ENCODE peak calls at places on chromosomes 7 and 10, in ten cellular contexts. X, F, G, Z, P, V, Y, S, W and J are unnamed samples.

GRCh38 chr10:126242352-126243260 is 145.7 kb downstream of the ADAM12 start:
- DNase-seq in X (no peak), F (peak), G (no peak), Z (peak), P (peak), V (no peak), Y (peak), S (no peak), W (no peak), J (no peak)

GRCh38 chr7:105178928-105179541 is 165.0 kb downstream of the KMT2E start:
- DNase-seq in X (no peak), F (peak), G (no peak), Z (no peak), P (no peak), V (no peak), Y (no peak), S (no peak), W (no peak), J (no peak)

GRCh38 chr7:149720372-149721083 is 52.9 kb downstream of the ZNF467 start:
- DNase-seq in X (no peak), F (no peak), G (peak), Z (peak), P (peak), V (peak), Y (no peak), S (peak), W (no peak), J (no peak)

GRCh38 chr7:90661290-90662151 is 65.4 kb downstream of the CDK14 start:
- DNase-seq in X (peak), F (peak), G (no peak), Z (no peak), P (peak), V (no peak), Y (peak), S (no peak), W (no peak), J (no peak)

GRCh38 chr7:130909161-130909836 is 175.3 kb upstream of the KLF14 start:
- DNase-seq in X (no peak), F (no peak), G (no peak), Z (peak), P (no peak), V (no peak), Y (no peak), S (no peak), W (no peak), J (no peak)

GRCh38 chr7:108452707-108453106 is 3.5 kb downstream of the NRCAM start:
- DNase-seq in X (peak), F (peak), G (no peak), Z (peak), P (peak), V (no peak), Y (peak), S (no peak), W (no peak), J (no peak)

GRCh38 chr7:18508441-18509427 is 13.2 kb downstream of the HDAC9 start:
- DNase-seq in X (peak), F (peak), G (no peak), Z (peak), P (peak), V (no peak), Y (peak), S (no peak), W (peak), J (peak)

GRCh38 chr10:131859341-131860020 is 41.3 kb upstream of the PPP2R2D start:
- DNase-seq in X (no peak), F (no peak), G (peak), Z (no peak), P (no peak), V (no peak), Y (no peak), S (no peak), W (no peak), J (no peak)

GRCh38 chr7:147276783-147277370 is 1160.3 kb downstream of the CNTNAP2 start:
- DNase-seq in X (no peak), F (no peak), G (no peak), Z (no peak), P (no peak), V (no peak), Y (no peak), S (no peak), W (no peak), J (no peak)

GRCh38 chr10:107492389-107492788 is 327.9 kb upstream of the SORCS1 start:
- DNase-seq in X (no peak), F (no peak), G (no peak), Z (no peak), P (no peak), V (no peak), Y (no peak), S (no peak), W (no peak), J (no peak)

GRCh38 chr7:30805931-30806330 is 34.7 kb downstream of the MINDY4 start:
- DNase-seq in X (no peak), F (no peak), G (no peak), Z (no peak), P (no peak), V (no peak), Y (no peak), S (no peak), W (no peak), J (no peak)

GRCh38 chr7:140317597-140317996 is 80.7 kb downstream of the SLC37A3 start:
- DNase-seq in X (no peak), F (no peak), G (no peak), Z (no peak), P (no peak), V (no peak), Y (no peak), S (no peak), W (no peak), J (no peak)

GRCh38 chr7:101857358-101857794 is 40.0 kb downstream of the CUX1 start:
- DNase-seq in X (no peak), F (no peak), G (no peak), Z (no peak), P (no peak), V (no peak), Y (no peak), S (no peak), W (no peak), J (no peak)

GRCh38 chr7:80843018-80843671 is 75.7 kb downstream of the SEMA3C start:
- DNase-seq in X (no peak), F (no peak), G (no peak), Z (no peak), P (no peak), V (no peak), Y (no peak), S (no peak), W (no peak), J (no peak)

GRCh38 chr7:51101111-51101757 is 215.4 kb downstream of the COBL start:
- DNase-seq in X (no peak), F (no peak), G (no peak), Z (no peak), P (no peak), V (no peak), Y (no peak), S (no peak), W (no peak), J (no peak)

GRCh38 chr10:27646194-27646593 is 99.4 kb downstream of the MKX start:
- DNase-seq in X (no peak), F (peak), G (no peak), Z (peak), P (no peak), V (no peak), Y (no peak), S (no peak), W (no peak), J (no peak)

GRCh38 chr10:78505657-78506056 is 472.0 kb downstream of the RPS24 start:
- DNase-seq in X (no peak), F (no peak), G (no peak), Z (peak), P (no peak), V (no peak), Y (peak), S (no peak), W (no peak), J (no peak)

GRCh38 chr10:124217906-124218769 is 124.7 kb upstream of the CHST15 start:
- DNase-seq in X (peak), F (no peak), G (no peak), Z (no peak), P (no peak), V (no peak), Y (peak), S (no peak), W (no peak), J (no peak)

GRCh38 chr7:1758417-1758858 is 88.4 kb downstream of the ELFN1 start:
- DNase-seq in X (peak), F (peak), G (peak), Z (peak), P (peak), V (no peak), Y (peak), S (no peak), W (no peak), J (no peak)

GRCh38 chr10:74437822-74438221 is 286.8 kb downstream of the ADK start:
- DNase-seq in X (no peak), F (peak), G (no peak), Z (peak), P (peak), V (no peak), Y (peak), S (no peak), W (peak), J (peak)

GRCh38 chr10:75530337-75530736 is 98.9 kb downstream of the LRMDA start:
- DNase-seq in X (no peak), F (no peak), G (no peak), Z (no peak), P (peak), V (no peak), Y (peak), S (peak), W (peak), J (peak)

GRCh38 chr7:34657632-34658268 is at the start of gene NPSR1:
- DNase-seq in X (no peak), F (no peak), G (no peak), Z (no peak), P (no peak), V (no peak), Y (no peak), S (no peak), W (no peak), J (no peak)

GRCh38 chr10:123427386-123427785 is 238.8 kb upstream of the GPR26 start:
- DNase-seq in X (peak), F (no peak), G (no peak), Z (peak), P (no peak), V (no peak), Y (peak), S (no peak), W (no peak), J (peak)

GRCh38 chr10:73839276-73839966 is 28.0 kb upstream of the NDST2 start:
- DNase-seq in X (no peak), F (no peak), G (no peak), Z (no peak), P (no peak), V (no peak), Y (no peak), S (no peak), W (no peak), J (no peak)

GRCh38 chr7:150973571-150974451 is 4.3 kb downstream of the KCNH2 start:
- DNase-seq in X (peak), F (no peak), G (peak), Z (no peak), P (no peak), V (no peak), Y (no peak), S (no peak), W (no peak), J (no peak)

GRCh38 chr10:16652154-16652553 is 130.5 kb upstream of the C1QL3 start:
- DNase-seq in X (no peak), F (peak), G (no peak), Z (no peak), P (peak), V (no peak), Y (peak), S (no peak), W (no peak), J (no peak)

GRCh38 chr7:120829487-120829886 is 28.5 kb downstream of the TSPAN12 start:
- DNase-seq in X (no peak), F (no peak), G (no peak), Z (no peak), P (no peak), V (no peak), Y (no peak), S (no peak), W (no peak), J (no peak)

GRCh38 chr10:12062754-12063482 is 5.8 kb upstream of the DHTKD1 start:
- DNase-seq in X (no peak), F (no peak), G (peak), Z (no peak), P (no peak), V (no peak), Y (no peak), S (no peak), W (no peak), J (no peak)
- H3K4me3 ChIP-seq in X (no peak), F (no peak), G (no peak), Z (no peak), P (no peak), V (no peak), Y (no peak), S (no peak), W (no peak), J (no peak)

GRCh38 chr7:144786522-144786921 is 49.3 kb downstream of the TPK1 start:
- DNase-seq in X (peak), F (peak), G (no peak), Z (no peak), P (no peak), V (no peak), Y (no peak), S (no peak), W (no peak), J (no peak)
- TF ChIP-seq CTCF in X (peak), F (no peak), G (no peak), Z (no peak), P (no peak), V (no peak), Y (no peak), S (no peak), W (peak), J (peak)

GRCh38 chr7:136086712-136087111 is 109.6 kb upstream of the MTPN start:
- DNase-seq in X (peak), F (peak), G (no peak), Z (peak), P (peak), V (peak), Y (peak), S (peak), W (peak), J (peak)

DNA sequence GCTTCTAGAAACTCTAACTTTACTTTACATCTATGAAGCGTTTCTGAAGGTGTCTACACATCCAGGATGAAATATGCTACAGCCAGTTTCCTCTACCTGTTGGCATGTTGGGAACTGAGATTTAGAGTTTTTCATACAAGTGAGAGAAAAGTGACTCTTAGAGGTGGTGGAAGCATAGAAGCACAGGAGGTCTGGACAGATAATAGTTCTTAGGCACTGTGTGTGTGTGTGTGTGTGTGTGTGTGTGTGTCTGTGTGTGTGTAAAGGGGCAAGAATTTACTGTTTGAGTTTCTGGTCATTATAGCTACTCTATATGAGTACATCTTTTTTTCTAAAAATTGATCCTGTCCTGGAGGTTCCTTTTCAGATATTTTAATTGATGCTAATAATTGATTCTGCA is 110.7 kb upstream of the MTPN start:
- DNase-seq in X (no peak), F (no peak), G (no peak), Z (no peak), P (no peak), V (no peak), Y (no peak), S (no peak), W (no peak), J (no peak)
- H3K4me3 ChIP-seq in X (no peak), F (no peak), G (no peak), Z (no peak), P (no peak), V (no peak), Y (no peak), S (no peak), W (no peak), J (no peak)

DNA sequence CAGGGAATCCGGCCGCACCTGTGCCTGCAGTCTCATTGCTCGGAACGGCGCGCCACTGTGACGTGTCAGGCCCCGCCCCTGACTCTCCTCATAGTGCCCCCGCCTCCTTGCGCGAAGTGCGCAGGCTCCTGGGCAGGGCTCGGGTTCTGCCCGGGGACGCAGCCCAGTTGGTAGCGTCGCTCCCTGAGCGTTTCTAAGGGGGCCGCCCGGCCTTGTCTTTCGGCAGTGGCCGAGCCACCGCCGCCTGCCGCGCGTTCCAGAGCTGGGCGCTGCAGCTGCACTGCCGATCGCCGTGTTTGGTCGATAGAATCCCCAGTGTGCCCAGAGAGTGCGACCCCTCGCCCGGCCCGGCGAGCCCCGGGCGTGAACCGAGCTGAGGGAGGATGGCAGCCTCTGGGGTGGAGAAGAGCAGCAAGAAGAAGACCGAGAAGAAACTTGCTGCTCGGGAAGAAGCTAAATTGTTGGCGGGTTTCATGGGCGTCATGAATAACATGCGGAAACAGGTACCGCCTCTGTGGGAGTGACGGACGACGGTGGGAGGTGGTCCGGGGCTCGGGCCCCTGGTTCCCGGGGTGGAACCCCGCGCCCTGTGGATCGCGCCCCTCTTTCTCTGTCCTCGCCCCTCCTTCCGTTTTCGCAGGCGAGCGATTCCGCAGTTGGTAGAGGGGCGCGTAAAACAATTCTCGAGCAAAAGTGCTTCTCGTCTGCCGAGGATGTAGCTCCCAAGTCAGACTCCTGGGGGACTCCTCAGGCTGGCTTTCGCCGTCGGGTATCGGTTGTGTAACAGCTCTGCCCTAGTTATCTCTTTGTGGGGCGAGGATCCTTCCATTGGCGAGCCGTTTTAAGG is at the start of gene KLHL7:
- DNase-seq in X (peak), F (peak), G (peak), Z (peak), P (peak), V (peak), Y (peak), S (peak), W (peak), J (no peak)
- TF ChIP-seq CTCF in X (no peak), F (peak), G (no peak), Z (peak), P (peak), V (no peak), Y (no peak), S (no peak), W (peak), J (no peak)

GRCh38 chr10:91614254-91614624 is 18.6 kb downstream of the PPP1R3C start:
- DNase-seq in X (no peak), F (peak), G (no peak), Z (peak), P (peak), V (no peak), Y (peak), S (no peak), W (no peak), J (no peak)

GRCh38 chr10:91610444-91610843 is 22.4 kb downstream of the PPP1R3C start:
- DNase-seq in X (no peak), F (no peak), G (no peak), Z (peak), P (no peak), V (no peak), Y (no peak), S (no peak), W (no peak), J (no peak)

GRCh38 chr10:91616124-91616523 is 16.7 kb downstream of the PPP1R3C start:
- DNase-seq in X (no peak), F (peak), G (no peak), Z (peak), P (no peak), V (no peak), Y (no peak), S (no peak), W (no peak), J (no peak)

GRCh38 chr10:91610919-91611318 is 22.0 kb downstream of the PPP1R3C start:
- DNase-seq in X (no peak), F (no peak), G (no peak), Z (no peak), P (no peak), V (no peak), Y (no peak), S (no peak), W (no peak), J (no peak)

DNA sequence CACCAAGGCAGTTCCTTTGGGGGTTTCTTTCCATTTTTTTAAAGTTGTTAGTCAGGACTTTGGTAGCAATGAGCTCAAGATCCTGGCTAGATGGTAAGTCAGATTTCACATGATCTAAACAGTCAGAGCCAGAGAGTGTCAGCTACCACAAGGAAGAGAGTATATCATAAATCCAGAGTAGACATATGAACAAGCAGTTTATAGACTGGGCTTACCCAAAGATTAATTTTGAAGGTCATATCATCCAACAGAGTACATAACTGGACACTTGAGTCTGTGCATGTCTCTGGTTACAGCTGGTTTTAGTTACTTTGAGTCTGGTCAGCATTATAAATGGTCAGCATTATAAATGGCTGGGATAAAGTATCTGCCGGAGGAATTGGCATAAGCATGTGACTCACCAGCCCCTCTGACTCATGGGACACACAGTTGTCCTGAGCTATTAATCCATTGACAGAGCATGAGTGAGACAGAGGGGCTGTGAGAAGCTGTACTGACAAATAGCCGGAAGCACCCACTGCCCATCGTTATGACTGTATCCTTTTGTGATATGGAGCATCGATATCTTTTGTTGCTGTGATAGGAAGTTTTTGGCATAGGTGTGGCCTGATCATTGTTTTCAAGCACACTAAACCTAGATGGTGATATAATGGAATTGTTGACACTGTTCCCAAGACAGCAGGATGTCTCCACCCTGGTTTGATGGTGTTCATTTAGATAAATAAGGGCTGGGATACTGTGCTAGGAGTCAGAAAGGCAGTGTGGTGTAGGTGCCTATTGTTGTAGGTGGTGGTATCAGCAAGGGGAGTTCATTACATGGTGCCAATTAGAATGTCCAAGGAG is 19.2 kb downstream of the PPP1R3C start:
- DNase-seq in X (no peak), F (peak), G (no peak), Z (peak), P (peak), V (no peak), Y (peak), S (peak), W (peak), J (no peak)
- H3K4me3 ChIP-seq in X (no peak), F (no peak), G (no peak), Z (no peak), P (no peak), V (no peak), Y (no peak), S (no peak), W (no peak), J (no peak)

GRCh38 chr7:44238116-44238695 is 37.4 kb downstream of the YKT6 start:
- DNase-seq in X (no peak), F (no peak), G (no peak), Z (no peak), P (no peak), V (no peak), Y (no peak), S (no peak), W (no peak), J (no peak)

GRCh38 chr7:44235582-44236332 is 35.0 kb downstream of the YKT6 start:
- DNase-seq in X (no peak), F (no peak), G (no peak), Z (no peak), P (no peak), V (no peak), Y (peak), S (no peak), W (no peak), J (no peak)

GRCh38 chr7:44235066-44235465 is 34.3 kb downstream of the YKT6 start:
- DNase-seq in X (no peak), F (no peak), G (no peak), Z (no peak), P (no peak), V (no peak), Y (no peak), S (no peak), W (no peak), J (no peak)

GRCh38 chr7:44237696-44238095 is 36.9 kb downstream of the YKT6 start:
- DNase-seq in X (no peak), F (no peak), G (no peak), Z (no peak), P (no peak), V (no peak), Y (no peak), S (no peak), W (no peak), J (no peak)

GRCh38 chr7:44236333-44236728 is 35.6 kb downstream of the YKT6 start:
- DNase-seq in X (peak), F (no peak), G (no peak), Z (peak), P (no peak), V (no peak), Y (no peak), S (no peak), W (no peak), J (no peak)
- TF ChIP-seq CTCF in X (peak), F (no peak), G (no peak), Z (no peak), P (no peak), V (no peak), Y (no peak), S (no peak), W (peak), J (no peak)